ENCODE peak calls at places on chromosomes 16 and 17, in six cellular contexts. J is body of pancreas, N is heart left ventricle, B is adrenal gland, L is suprapubic skin, R is stomach. O is an unnamed sample.

GRCh38 chr17:21823643-21824042 is 131.3 kb downstream of the KCNJ18 start:
- DNase-seq in N (no peak), J (no peak), B (no peak), L (no peak), R (no peak), O (no peak)

GRCh38 chr16:74951676-74952075 is 33.2 kb downstream of the WDR59 start:
- DNase-seq in R (no peak), B (no peak), N (no peak), J (no peak), L (no peak), O (no peak)

GRCh38 chr17:66830451-66830850 is 4.5 kb upstream of the CACNG5 start:
- DNase-seq in J (no peak), L (no peak), N (no peak), R (no peak), B (no peak), O (no peak)

GRCh38 chr16:68512183-68512582 is 26.9 kb upstream of the ZFP90 start:
- DNase-seq in N (no peak), B (no peak), L (no peak), R (no peak), J (no peak), O (no peak)

GRCh38 chr17:51833045-51833444 is 325.5 kb downstream of the CA10 start:
- DNase-seq in R (no peak), B (no peak), J (no peak), N (no peak), L (no peak), O (no peak)

GRCh38 chr16:14564881-14565687 is 65.0 kb downstream of the PARN start:
- DNase-seq in L (no peak), R (no peak), B (no peak), J (no peak), N (no peak), O (peak; percentile 37)

GRCh38 chr16:68707341-68708152 is 29.5 kb upstream of the CDH1 start:
- DNase-seq in N (no peak), R (peak; percentile 86), J (peak; percentile 69), L (no peak), B (no peak), O (peak; percentile 66)

GRCh38 chr17:57035971-57036481 is 49.0 kb upstream of the AKAP1 start:
- DNase-seq in R (peak; percentile 83), L (no peak), N (no peak), B (peak; percentile 20), J (peak; percentile 79), O (peak; percentile 61)

GRCh38 chr16:80518436-80518835 is 22.4 kb upstream of the DYNLRB2 start:
- DNase-seq in J (no peak), N (no peak), R (no peak), L (no peak), B (no peak), O (no peak)

GRCh38 chr17:9912146-9913099 is 7.4 kb upstream of the RCVRN start:
- DNase-seq in J (no peak), R (no peak), L (no peak), B (no peak), N (no peak), O (no peak)

GRCh38 chr17:30235386-30236296 is at the start of gene SLC6A4:
- DNase-seq in L (peak; percentile 65), J (no peak), N (no peak), R (no peak), B (no peak), O (no peak)

GRCh38 chr16:85137323-85138072 is 25.2 kb upstream of the CIBAR2 start:
- DNase-seq in J (peak; percentile 90), N (peak; percentile 95), B (peak; percentile 96), R (peak; percentile 93), L (peak; percentile 96), O (peak; percentile 81)

GRCh38 chr17:31654936-31655335 is 204.1 kb downstream of the COPRS start:
- DNase-seq in R (no peak), J (no peak), N (no peak), L (peak; percentile 72), B (no peak), O (no peak)

GRCh38 chr17:19650826-19651225 is 2.3 kb downstream of the ALDH3A2 start:
- DNase-seq in J (no peak), B (no peak), N (no peak), R (no peak), L (no peak), O (no peak)

GRCh38 chr16:57061084-57061905 is 31.1 kb upstream of the CPNE2 start:
- DNase-seq in R (peak; percentile 32), L (peak; percentile 91), J (no peak), B (peak; percentile 62), N (peak; percentile 83), O (peak; percentile 41)

GRCh38 chr17:50487213-50488096 is 8.8 kb downstream of the RSAD1 start:
- DNase-seq in J (no peak), B (peak; percentile 84), R (peak; percentile 45), L (no peak), N (peak; percentile 16), O (no peak)

GRCh38 chr16:72957303-72958277 is 90.3 kb downstream of the ZFHX3 start:
- DNase-seq in B (no peak), L (no peak), R (no peak), N (no peak), J (no peak), O (no peak)

GRCh38 chr16:85395207-85395912 is 217.8 kb upstream of the GSE1 start:
- DNase-seq in B (peak; percentile 97), R (peak; percentile 71), L (no peak), N (peak; percentile 85), J (peak; percentile 44), O (peak; percentile 72)

GRCh38 chr17:57940217-57940616 is 15.0 kb downstream of the CUEDC1 start:
- DNase-seq in J (no peak), N (no peak), R (no peak), L (no peak), B (peak; percentile 46), O (no peak)

GRCh38 chr16:10936585-10936984 is 5.7 kb downstream of the DEXI start:
- DNase-seq in R (no peak), N (no peak), J (no peak), L (no peak), B (no peak), O (no peak)

GRCh38 chr17:66715745-66716156 is 119.2 kb upstream of the CACNG5 start:
- DNase-seq in R (no peak), L (no peak), B (no peak), J (no peak), N (no peak), O (peak; percentile 55)

DNA sequence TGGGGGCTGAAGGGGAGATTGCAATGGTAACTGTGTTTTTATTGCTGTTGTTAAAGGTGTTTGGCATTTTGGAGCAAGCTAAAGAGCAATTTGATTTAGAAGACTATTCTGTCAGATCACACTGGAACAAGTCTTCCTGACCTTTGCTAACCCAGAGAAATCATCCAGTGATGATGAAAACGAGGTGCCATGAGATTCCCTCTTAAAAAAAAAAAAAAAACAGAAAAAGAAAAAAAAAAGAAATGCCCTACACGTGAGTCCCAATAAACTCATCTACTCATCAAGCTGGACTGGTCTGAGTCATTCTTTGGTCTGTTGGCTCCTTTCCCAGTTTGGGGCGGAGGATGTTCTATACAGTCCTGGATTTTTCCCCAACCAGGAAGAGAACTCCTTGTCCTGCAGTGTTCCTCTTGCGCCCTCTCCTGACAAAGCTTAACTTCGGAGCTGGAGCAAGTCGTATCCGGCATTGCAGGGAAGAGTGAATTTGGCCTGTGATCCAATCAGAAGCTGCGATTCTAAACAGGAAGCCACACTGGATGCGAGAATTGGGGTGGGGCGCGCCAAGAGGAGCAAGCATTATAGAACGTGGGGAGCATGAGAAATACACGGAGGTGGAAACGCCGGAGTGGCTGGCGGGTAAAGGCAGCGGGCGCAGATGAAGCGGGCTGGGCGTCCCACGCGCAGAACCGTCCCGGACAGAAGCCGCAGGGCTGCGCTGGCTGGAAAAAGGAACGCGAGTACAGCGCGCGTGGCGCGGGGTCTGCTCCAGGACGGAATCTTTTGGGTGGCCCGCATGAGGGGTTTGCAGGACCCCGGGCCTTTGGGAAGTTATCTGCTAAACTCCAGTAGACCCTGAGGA is 22.4 kb upstream of the CRYM start:
- DNase-seq in B (peak; percentile 99), N (peak; percentile 82), R (peak; percentile 96), J (peak; percentile 96), L (peak; percentile 95), O (peak; percentile 99)
- TF ChIP-seq POLR2A in B (peak; percentile 48), N (peak; percentile 39), R (no peak), J (peak; percentile 69), L (no peak), O (peak; percentile 78)

DNA sequence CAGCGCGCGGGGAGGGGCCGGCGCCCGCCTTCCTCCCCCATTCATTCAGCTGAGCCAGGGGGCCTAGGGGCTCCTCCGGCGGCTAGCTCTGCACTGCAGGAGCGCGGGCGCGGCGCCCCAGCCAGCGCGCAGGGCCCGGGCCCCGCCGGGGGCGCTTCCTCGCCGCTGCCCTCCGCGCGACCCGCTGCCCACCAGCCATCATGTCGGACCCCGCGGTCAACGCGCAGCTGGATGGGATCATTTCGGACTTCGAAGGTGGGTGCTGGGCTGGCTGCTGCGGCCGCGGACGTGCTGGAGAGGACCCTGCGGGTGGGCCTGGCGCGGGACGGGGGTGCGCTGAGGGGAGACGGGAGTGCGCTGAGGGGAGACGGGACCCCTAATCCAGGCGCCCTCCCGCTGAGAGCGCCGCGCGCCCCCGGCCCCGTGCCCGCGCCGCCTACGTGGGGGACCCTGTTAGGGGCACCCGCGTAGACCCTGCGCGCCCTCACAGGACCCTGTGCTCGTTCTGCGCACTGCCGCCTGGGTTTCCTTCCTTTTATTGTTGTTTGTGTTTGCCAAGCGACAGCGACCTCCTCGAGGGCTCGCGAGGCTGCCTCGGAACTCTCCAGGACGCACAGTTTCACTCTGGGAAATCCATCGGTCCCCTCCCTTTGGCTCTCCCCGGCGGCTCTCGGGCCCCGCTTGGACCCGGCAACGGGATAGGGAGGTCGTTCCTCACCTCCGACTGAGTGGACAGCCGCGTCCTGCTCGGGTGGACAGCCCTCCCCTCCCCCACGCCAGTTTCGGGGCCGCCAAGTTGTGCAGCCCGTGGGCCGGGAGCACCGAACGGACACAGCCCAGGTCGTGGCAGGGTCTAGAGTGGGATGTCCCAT is 232.8 kb downstream of the SEC14L1 start:
- DNase-seq in B (peak; percentile 51), L (no peak), R (peak; percentile 44), J (peak; percentile 21), N (peak; percentile 82), O (no peak)
- H3K27ac ChIP-seq in B (peak overlapping the region; percentile 96), L (peak overlapping the region; percentile 97), R (peak overlapping the region; percentile 95), J (peak overlapping the region; percentile 78), N (peak overlapping the region; percentile 96), O (peak overlapping the region; percentile 90)

DNA sequence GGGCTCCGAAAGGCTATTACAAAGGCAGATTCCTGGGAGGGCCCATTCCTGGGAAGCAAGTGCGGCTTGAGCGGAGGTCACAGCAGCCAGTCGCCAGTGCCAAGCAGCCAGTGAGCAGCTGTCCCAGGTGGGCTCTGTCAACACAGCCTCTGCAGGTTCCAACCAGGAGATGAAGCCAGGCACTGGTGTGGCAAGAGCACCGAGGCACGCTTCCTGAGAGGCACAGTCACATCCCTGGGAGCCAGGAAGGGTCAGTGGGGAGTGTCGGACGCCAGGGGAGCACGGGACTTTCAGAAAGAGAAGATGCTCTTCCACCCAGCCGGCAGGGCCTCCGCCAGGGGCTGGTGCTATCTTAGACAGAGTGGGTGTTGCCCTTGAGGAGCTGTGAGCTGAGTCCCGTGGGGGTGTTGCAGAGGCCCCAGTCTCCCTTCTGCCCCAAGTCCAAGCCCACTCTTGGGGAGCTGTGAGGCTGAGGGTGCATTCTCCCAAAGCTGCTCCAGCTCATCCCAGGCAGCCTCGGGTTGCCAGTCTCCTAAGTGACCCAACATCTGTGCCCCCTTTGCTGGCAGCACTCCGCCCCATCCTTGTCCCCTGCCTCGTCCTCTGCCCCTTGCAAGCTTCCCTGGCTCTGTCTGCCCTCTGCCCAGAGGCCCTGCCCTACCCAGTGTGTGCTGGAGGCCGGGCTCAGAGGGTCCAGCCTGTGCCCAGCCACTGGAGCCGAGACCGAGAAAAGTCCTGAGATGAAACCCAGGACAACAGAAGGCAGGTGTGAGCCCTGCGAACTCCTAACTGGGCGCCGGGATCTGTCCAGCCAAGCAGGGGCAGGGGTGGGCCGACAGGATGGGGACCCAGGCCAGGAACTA is 6.6 kb downstream of the UBALD1 start:
- DNase-seq in R (no peak), N (no peak), J (no peak), L (no peak), B (no peak), O (no peak)
- TF ChIP-seq POLR2A in R (no peak), N (no peak), J (no peak), L (no peak), B (no peak), O (no peak)

GRCh38 chr17:63932008-63932561 is at the start of gene CD79B:
- DNase-seq in B (no peak), L (no peak), R (no peak), J (no peak), N (no peak), O (no peak)
- H3K27ac ChIP-seq in B (no peak within 1 kb of the TSS), L (peak within 1 kb of the TSS; percentile 34), R (no peak within 1 kb of the TSS), J (no peak within 1 kb of the TSS), N (peak within 1 kb of the TSS; percentile 72), O (no peak within 1 kb of the TSS)

O was measured in prostate gland.